ENCODE peak calls at places on chromosomes 16 and 17, in seven cellular contexts. N is esophagus muscularis mucosa, S is Peyer's patch, Y is heart right ventricle, P is sigmoid colon, L is fibroblast of lung, H is breast epithelium. K is an unnamed sample.

GRCh38 chr17:59725691-59726090 is 18.2 kb downstream of the VMP1 start:
- DNase-seq in N (no peak), S (no peak), Y (no peak), P (no peak), L (no peak), H (no peak), K (no peak)

GRCh38 chr16:54817940-54818574 is 112.6 kb upstream of the IRX5 start:
- DNase-seq in N (no peak), S (no peak), Y (no peak), P (no peak), L (no peak), H (no peak), K (no peak)

GRCh38 chr17:75524971-75525805 is at the start of gene LLGL2:
- DNase-seq in N (no peak), S (peak; percentile 96), Y (no peak), P (peak; percentile 81), L (peak; percentile 42), H (peak; percentile 79), K (peak; percentile 87)

GRCh38 chr17:39225974-39226683 is 384 bp upstream of the STAC2 start:
- DNase-seq in N (no peak), S (no peak), Y (peak; percentile 84), P (peak; percentile 87), L (peak; percentile 44), H (peak; percentile 71), K (no peak)

GRCh38 chr16:84885024-84885910 is 65.5 kb downstream of the CRISPLD2 start:
- DNase-seq in N (no peak), S (no peak), Y (peak; percentile 53), P (no peak), L (peak; percentile 77), H (no peak), K (no peak)

GRCh38 chr16:1920727-1921155 is 2.5 kb upstream of the HS3ST6 start:
- DNase-seq in N (no peak), S (no peak), Y (no peak), P (no peak), L (no peak), H (no peak), K (no peak)

GRCh38 chr16:13957197-13958078 is 37.5 kb downstream of the ERCC4 start:
- DNase-seq in N (no peak), S (peak; percentile 63), Y (peak; percentile 54), P (peak; percentile 90), L (peak; percentile 98), H (no peak), K (peak; percentile 87)

GRCh38 chr17:58238147-58238634 is at the start of gene LPO:
- DNase-seq in N (no peak), S (no peak), Y (no peak), P (no peak), L (no peak), H (no peak), K (no peak)

GRCh38 chr16:68298312-68298711 is 12.4 kb downstream of the SLC7A6OS start:
- DNase-seq in N (no peak), S (no peak), Y (no peak), P (no peak), L (no peak), H (no peak), K (no peak)

GRCh38 chr17:72176902-72177660 is 56.3 kb downstream of the SOX9 start:
- DNase-seq in N (no peak), S (no peak), Y (no peak), P (no peak), L (peak; percentile 95), H (no peak), K (no peak)

GRCh38 chr17:64506201-64506575 is at the start of gene DDX5:
- DNase-seq in N (peak; percentile 100), S (peak; percentile 99), Y (peak; percentile 98), P (peak; percentile 99), L (no peak), H (peak; percentile 98), K (peak; percentile 99)

GRCh38 chr16:73204359-73205152 is 156.6 kb upstream of the ZFHX3 start:
- DNase-seq in N (no peak), S (no peak), Y (no peak), P (no peak), L (no peak), H (no peak), K (no peak)

GRCh38 chr17:19769946-19770652 is 22.0 kb upstream of the ALDH3A1 start:
- DNase-seq in N (peak; percentile 87), S (no peak), Y (no peak), P (no peak), L (peak; percentile 68), H (no peak), K (no peak)

GRCh38 chr16:3490911-3491629 is 4.2 kb downstream of the C16orf90 start:
- DNase-seq in N (no peak), S (peak; percentile 50), Y (no peak), P (no peak), L (no peak), H (no peak), K (peak; percentile 52)

GRCh38 chr16:55000595-55000994 is 69.9 kb downstream of the IRX5 start:
- DNase-seq in N (no peak), S (no peak), Y (no peak), P (no peak), L (peak; percentile 52), H (no peak), K (no peak)

GRCh38 chr16:10930755-10931093 is 11.5 kb downstream of the DEXI start:
- DNase-seq in N (no peak), S (no peak), Y (no peak), P (no peak), L (no peak), H (no peak), K (no peak)

GRCh38 chr16:85600078-85600477 is 13.0 kb upstream of the GSE1 start:
- DNase-seq in N (no peak), S (no peak), Y (no peak), P (no peak), L (no peak), H (no peak), K (no peak)

GRCh38 chr17:72434991-72435618 is 314.3 kb downstream of the SOX9 start:
- DNase-seq in N (no peak), S (no peak), Y (no peak), P (no peak), L (no peak), H (no peak), K (no peak)

DNA sequence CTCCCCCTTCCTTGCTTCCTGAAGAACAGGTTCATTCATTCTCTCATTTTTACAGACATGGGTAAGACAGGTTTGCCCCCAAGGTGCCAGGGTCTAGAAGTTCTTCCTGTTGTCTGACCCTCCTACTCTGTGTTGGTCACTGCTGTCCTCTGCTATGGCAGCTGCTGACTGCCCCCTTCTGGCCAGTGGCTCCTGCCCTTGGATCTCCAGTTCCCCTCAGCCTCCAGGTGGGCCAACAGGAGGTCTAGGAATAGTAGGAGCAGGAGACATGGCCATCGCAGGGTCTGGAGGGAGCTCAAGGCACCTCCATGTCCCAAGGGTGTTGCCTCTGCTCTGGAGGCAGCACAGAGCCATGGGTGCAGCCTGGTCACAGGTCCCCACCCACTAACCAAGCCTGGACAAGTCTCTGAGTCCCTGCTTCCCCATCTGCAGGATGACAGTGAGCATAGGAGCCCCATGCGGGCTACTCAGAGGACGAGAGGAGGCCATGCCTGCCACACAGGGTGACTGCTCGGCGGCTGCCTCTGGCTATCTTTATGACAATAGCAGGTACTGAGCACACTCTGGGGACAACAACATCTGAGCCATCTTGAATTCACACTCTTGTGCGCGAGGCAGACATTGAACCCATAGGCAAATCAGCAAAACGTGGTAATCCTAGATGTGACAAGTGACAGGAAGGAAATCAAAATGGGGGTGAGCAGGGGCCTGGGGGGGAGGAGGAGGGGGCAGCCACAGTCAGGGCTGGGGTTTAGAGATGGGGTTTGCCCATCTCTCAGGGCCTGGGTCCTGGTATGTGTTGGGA is 27.0 kb upstream of the NXPH3 start:
- DNase-seq in N (no peak), S (no peak), Y (no peak), P (no peak), L (peak; percentile 26), H (no peak), K (no peak)
- TF ChIP-seq CTCF in N (peak; percentile 51), S (no peak), Y (peak; percentile 65), P (peak; percentile 56), L (peak; percentile 69), H (no peak), K (peak; percentile 75)

DNA sequence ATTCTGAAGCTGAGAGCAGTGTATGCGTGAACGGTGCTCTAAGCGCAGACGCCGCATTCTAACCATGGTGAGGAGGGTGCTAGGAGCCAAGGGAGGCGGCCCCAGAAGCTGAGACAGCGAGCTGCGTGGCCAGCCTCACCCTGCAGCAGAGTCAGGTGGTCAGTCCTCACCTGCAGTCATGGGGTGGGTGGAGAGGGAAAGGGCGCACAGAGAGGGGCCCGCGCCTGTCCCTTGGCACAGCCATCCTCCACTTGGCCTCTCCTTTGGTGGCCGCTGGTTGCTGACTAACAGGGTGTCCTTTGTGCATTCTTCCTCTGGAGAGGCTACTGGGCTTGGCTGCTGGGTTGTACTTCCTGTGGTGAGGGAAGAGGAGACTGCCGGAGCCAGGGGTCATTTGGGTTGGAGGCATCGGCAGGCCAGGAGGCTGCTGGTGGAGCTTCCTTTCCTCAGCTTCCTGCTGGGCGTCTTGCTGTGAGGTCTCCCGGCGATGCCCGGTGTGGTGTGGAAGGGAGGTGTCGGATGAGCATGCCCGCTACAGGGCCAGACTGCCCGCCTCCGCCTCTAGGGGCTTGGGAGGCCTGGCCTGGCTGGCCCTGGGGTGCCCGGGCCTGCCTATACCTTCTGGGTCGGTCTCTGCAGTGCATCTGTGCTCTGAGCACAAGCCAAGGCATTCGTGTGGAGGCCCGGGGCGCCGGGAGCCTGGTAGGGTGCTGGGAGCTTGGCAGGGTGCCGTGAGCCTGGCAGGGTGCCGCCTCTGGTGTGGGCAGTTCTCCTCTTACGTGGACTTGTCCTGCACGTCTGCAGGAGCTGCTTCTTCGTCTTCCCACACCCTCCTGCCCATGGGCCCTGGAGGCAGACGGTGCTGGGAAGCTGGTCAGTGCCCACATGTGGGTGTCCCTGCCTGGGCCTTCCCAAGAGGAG is 17.4 kb downstream of the RNF213 start:
- DNase-seq in N (no peak), S (no peak), Y (no peak), P (peak; percentile 83), L (peak; percentile 17), H (peak; percentile 95), K (no peak)
- H3K27me3 ChIP-seq in N (no peaks in the 10 kb centered on the region), S (no peaks in the 10 kb centered on the region), Y (no peaks in the 10 kb centered on the region), P (no peaks in the 10 kb centered on the region), L (no peaks in the 10 kb centered on the region), H (no peaks in the 10 kb centered on the region), K (no peaks in the 10 kb centered on the region)

DNA sequence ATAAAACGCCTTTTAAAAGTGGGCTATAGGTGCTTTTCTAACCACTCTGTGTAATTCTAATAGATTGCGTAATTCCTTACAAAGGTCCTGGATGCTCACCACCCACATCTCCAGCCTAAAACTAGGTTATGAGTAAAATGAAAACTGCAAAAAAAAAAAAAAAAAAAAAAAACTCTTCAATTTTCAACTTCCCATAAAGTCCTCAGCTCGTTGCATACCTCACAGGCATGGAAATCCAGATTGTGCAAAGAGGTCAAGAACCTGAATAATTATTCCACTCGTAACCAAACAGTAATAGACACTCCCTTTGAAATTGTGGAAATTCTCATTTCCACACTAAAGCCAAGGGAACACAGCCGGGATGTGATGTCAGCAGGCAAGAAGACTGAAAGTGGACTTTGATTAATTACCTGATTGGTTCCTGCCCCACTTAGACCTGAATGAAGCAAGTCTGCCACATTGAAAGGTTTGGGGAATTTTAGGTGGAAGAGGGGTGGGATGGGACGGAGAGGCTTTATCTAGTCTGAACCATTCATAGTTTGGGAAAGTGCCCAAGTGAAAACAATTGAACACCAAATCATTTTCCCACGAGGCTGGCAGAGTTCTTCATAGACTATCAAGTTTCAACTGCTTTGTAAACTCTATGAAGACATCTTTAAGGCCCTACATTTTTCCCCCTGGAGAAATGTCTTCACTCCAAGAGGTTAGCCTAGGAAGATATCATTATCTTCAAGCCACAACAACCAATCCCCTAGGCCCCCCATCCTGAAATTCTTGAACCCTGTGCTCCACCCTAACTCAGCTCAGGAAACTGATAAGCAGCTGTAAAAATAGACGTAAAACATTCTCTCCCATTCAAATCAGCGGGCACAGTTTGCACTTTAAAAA is 49.1 kb upstream of the TANC2 start:
- DNase-seq in N (no peak), S (no peak), Y (no peak), P (no peak), L (peak; percentile 88), H (no peak), K (no peak)
- H3K27ac ChIP-seq in N (peak overlapping the region; percentile 12), S (no peak overlapping the region), Y (peak overlapping the region; percentile 14), P (no peak overlapping the region), L (no peak overlapping the region), H (no peak overlapping the region), K (no peak overlapping the region)

GRCh38 chr17:8572767-8573166 is 57.8 kb downstream of the MYH10 start:
- DNase-seq in N (no peak), S (no peak), Y (no peak), P (no peak), L (no peak), H (no peak), K (no peak)
- TF ChIP-seq CTCF in N (peak; percentile 8), S (peak; percentile 13), Y (peak; percentile 45), P (no peak), L (peak; percentile 22), H (no peak), K (no peak)

K was measured in RWPE2.